ENCODE peak calls at places on chromosomes 13 and 19, in nine cellular contexts. H, T, Q, V, A, W, G, U and K are unnamed samples.

GRCh38 chr13:80171096-80171495 is 169.8 kb downstream of the SPRY2 start:
- DNase-seq in U (no peak), T (no peak), H (no peak), Q (no peak), G (no peak), V (no peak), W (no peak), A (no peak), K (no peak)

GRCh38 chr13:33276581-33276980 is 9.0 kb downstream of the STARD13 start:
- DNase-seq in T (no peak), H (no peak), Q (no peak), U (no peak), V (no peak), G (no peak), A (no peak), W (no peak), K (no peak)

GRCh38 chr19:2325261-2326046 is 2.9 kb downstream of the LSM7 start:
- DNase-seq in G (no peak), W (no peak), T (peak), U (no peak), V (no peak), A (no peak), H (no peak), Q (no peak), K (no peak)

GRCh38 chr19:34506026-34506370 is 24.4 kb downstream of the WTIP start:
- DNase-seq in T (no peak), Q (no peak), W (no peak), A (no peak), G (no peak), H (no peak), U (no peak), V (no peak), K (no peak)

GRCh38 chr13:27038323-27038722 is 133.3 kb downstream of the USP12 start:
- DNase-seq in Q (no peak), A (no peak), V (no peak), H (peak), T (no peak), G (no peak), U (no peak), W (no peak), K (no peak)

GRCh38 chr19:45879055-45879454 is 6.9 kb downstream of the IRF2BP1 start:
- DNase-seq in G (no peak), U (no peak), Q (no peak), A (no peak), T (peak), V (peak), H (no peak), W (no peak), K (no peak)

GRCh38 chr13:21670006-21670882 is 629 bp upstream of the FGF9 start:
- DNase-seq in Q (peak), H (peak), V (peak), U (peak), A (peak), T (peak), G (peak), W (no peak), K (peak)

GRCh38 chr19:33259532-33259931 is 33.9 kb upstream of the SLC7A10 start:
- DNase-seq in T (no peak), W (no peak), U (no peak), V (no peak), Q (no peak), A (no peak), H (no peak), G (no peak), K (no peak)

GRCh38 chr13:38667526-38668094 is 19.3 kb upstream of the FREM2 start:
- DNase-seq in U (no peak), W (no peak), G (no peak), Q (no peak), T (no peak), A (no peak), V (no peak), H (no peak), K (no peak)

GRCh38 chr13:52677823-52678222 is 25.2 kb downstream of the SUGT1 start:
- DNase-seq in U (no peak), Q (no peak), A (no peak), V (peak), G (no peak), H (no peak), T (no peak), W (no peak), K (no peak)

GRCh38 chr19:13281567-13282291 is 131.5 kb downstream of the IER2 start:
- DNase-seq in U (no peak), H (no peak), V (no peak), A (no peak), G (no peak), Q (no peak), T (no peak), W (no peak), K (no peak)

GRCh38 chr19:54561840-54562239 is 11.8 kb upstream of the LILRA2 start:
- DNase-seq in T (no peak), H (peak), W (peak), G (no peak), A (no peak), V (no peak), Q (no peak), U (peak), K (no peak)

GRCh38 chr19:677601-678380 is 1.6 kb downstream of the FSTL3 start:
- DNase-seq in W (no peak), T (peak), U (no peak), V (no peak), H (peak), Q (no peak), A (no peak), G (no peak), K (no peak)

GRCh38 chr13:42215578-42216421 is 56.2 kb upstream of the AKAP11 start:
- DNase-seq in A (no peak), T (no peak), H (peak), U (peak), G (no peak), V (peak), W (no peak), Q (peak), K (no peak)

GRCh38 chr13:73913043-73913740 is 221.0 kb downstream of the KLF12 start:
- DNase-seq in V (no peak), G (no peak), Q (no peak), A (no peak), W (no peak), T (no peak), H (no peak), U (no peak), K (no peak)

GRCh38 chr13:31885994-31886393 is 145.6 kb upstream of the FRY start:
- DNase-seq in U (no peak), G (no peak), T (no peak), V (peak), A (no peak), W (no peak), H (no peak), Q (no peak), K (no peak)

GRCh38 chr19:3538258-3538929 is 580 bp upstream of the TEKTIP1 start:
- DNase-seq in A (no peak), U (peak), T (no peak), V (no peak), H (no peak), W (no peak), Q (no peak), G (no peak), K (no peak)

GRCh38 chr19:15468675-15469512 is 4.5 kb upstream of the RASAL3 start:
- DNase-seq in U (no peak), W (no peak), G (no peak), V (peak), H (no peak), Q (no peak), T (no peak), A (peak), K (no peak)

GRCh38 chr13:50994651-50995050 is 85.1 kb downstream of the RNASEH2B start:
- DNase-seq in T (no peak), V (no peak), H (no peak), Q (no peak), U (no peak), G (no peak), W (peak), A (no peak), K (no peak)

GRCh38 chr19:45311640-45312039 is 11.0 kb downstream of the CKM start:
- DNase-seq in G (no peak), U (no peak), T (peak), Q (no peak), V (no peak), H (no peak), W (no peak), A (no peak), K (no peak)

GRCh38 chr13:33992891-33993336 is 175.0 kb downstream of the RFC3 start:
- DNase-seq in G (no peak), W (no peak), A (no peak), H (no peak), T (no peak), Q (no peak), U (no peak), V (no peak), K (no peak)

GRCh38 chr13:66864627-66865026 is 365.5 kb downstream of the PCDH9 start:
- DNase-seq in H (no peak), T (no peak), A (no peak), V (no peak), G (no peak), W (no peak), Q (no peak), U (no peak), K (no peak)

GRCh38 chr19:32526895-32527294 is 54.1 kb upstream of the PDCD5 start:
- DNase-seq in Q (no peak), A (no peak), U (no peak), H (no peak), T (no peak), W (peak), G (no peak), V (no peak), K (no peak)

GRCh38 chr13:30804474-30804873 is 69.1 kb downstream of the ALOX5AP start:
- DNase-seq in T (peak), Q (no peak), A (peak), W (no peak), V (peak), U (no peak), H (no peak), G (no peak), K (no peak)

GRCh38 chr19:44356383-44357111 is at the start of gene ZNF112:
- DNase-seq in W (peak), V (peak), U (peak), H (peak), A (peak), G (peak), Q (peak), T (peak), K (peak)

GRCh38 chr19:10858204-10858828 is 10.1 kb downstream of the C19orf38 start:
- DNase-seq in H (no peak), T (no peak), W (no peak), U (peak), A (no peak), V (peak), G (no peak), Q (no peak), K (no peak)

GRCh38 chr19:45069056-45069455 is 7.2 kb downstream of the ZNF296 start:
- DNase-seq in V (peak), Q (no peak), A (no peak), W (no peak), T (peak), G (no peak), U (peak), H (peak), K (no peak)

GRCh38 chr13:51785592-51786424 is 18.2 kb downstream of the DHRS12 start:
- DNase-seq in W (no peak), T (no peak), H (no peak), G (no peak), V (peak), A (peak), U (peak), Q (peak), K (peak)

GRCh38 chr13:29454931-29455481 is 140.5 kb downstream of the SLC7A1 start:
- DNase-seq in V (no peak), W (peak), U (peak), H (peak), Q (no peak), G (no peak), T (no peak), A (no peak), K (no peak)

GRCh38 chr13:87259479-87260083 is 411.6 kb upstream of the SLITRK5 start:
- DNase-seq in W (no peak), V (peak), G (no peak), H (peak), U (no peak), A (no peak), Q (no peak), T (no peak), K (no peak)

GRCh38 chr19:13149628-13150186 is 468 bp downstream of the STX10 start:
- DNase-seq in U (peak), G (peak), Q (no peak), V (peak), W (no peak), H (peak), A (peak), T (peak), K (peak)

GRCh38 chr19:53308339-53308811 is 25.2 kb upstream of the ZNF845 start:
- DNase-seq in G (no peak), H (no peak), W (no peak), U (peak), V (peak), A (no peak), T (peak), Q (no peak), K (peak)

GRCh38 chr19:36401475-36401874 is 17.0 kb downstream of the ZFP82 start:
- DNase-seq in H (no peak), V (no peak), U (no peak), A (no peak), Q (no peak), W (no peak), T (no peak), G (no peak), K (no peak)

GRCh38 chr19:45075215-45076028 is 856 bp downstream of the ZNF296 start:
- DNase-seq in A (peak), U (peak), W (no peak), H (peak), T (peak), V (no peak), G (peak), Q (peak), K (no peak)

GRCh38 chr19:907183-907853 is 5.7 kb downstream of the R3HDM4 start:
- DNase-seq in U (peak), T (peak), A (no peak), H (no peak), V (no peak), Q (no peak), W (no peak), G (no peak), K (no peak)

GRCh38 chr13:46620029-46620428 is 67.1 kb downstream of the LRCH1 start:
- DNase-seq in G (no peak), V (no peak), A (no peak), W (peak), Q (no peak), H (no peak), T (no peak), U (no peak), K (no peak)

GRCh38 chr13:46615888-46616531 is 63.0 kb downstream of the LRCH1 start:
- DNase-seq in Q (no peak), V (no peak), G (no peak), T (no peak), U (no peak), A (no peak), H (no peak), W (no peak), K (no peak)

GRCh38 chr13:46614582-46614981 is 61.6 kb downstream of the LRCH1 start:
- DNase-seq in G (no peak), H (peak), V (no peak), Q (no peak), A (no peak), U (no peak), W (no peak), T (no peak), K (no peak)

GRCh38 chr13:46617885-46618284 is 64.9 kb downstream of the LRCH1 start:
- DNase-seq in W (no peak), G (no peak), A (no peak), T (no peak), H (no peak), Q (no peak), U (no peak), V (no peak), K (no peak)

GRCh38 chr13:46617382-46617781 is 64.4 kb downstream of the LRCH1 start:
- DNase-seq in T (no peak), A (no peak), V (no peak), U (no peak), H (no peak), G (no peak), W (no peak), Q (no peak), K (no peak)
- H3K27ac ChIP-seq in T (peak), A (peak), V (no peak), U (no peak), H (peak), G (peak), W (peak), Q (peak), K (peak)

GRCh38 chr19:57800696-57801095 is 14.0 kb downstream of the ZNF552 start:
- DNase-seq in H (no peak), W (no peak), U (no peak), V (no peak), Q (no peak), T (no peak), G (no peak), A (no peak), K (no peak)
- TF ChIP-seq EP300 in H (no peak), W (no peak), U (no peak), V (no peak), Q (no peak), T (no peak), G (no peak), A (no peak), K (no peak)

GRCh38 chr19:42214810-42215209 is 2.7 kb downstream of the DEDD2 start:
- DNase-seq in U (no peak), G (no peak), H (no peak), V (no peak), Q (no peak), T (no peak), W (no peak), A (no peak), K (no peak)

GRCh38 chr19:42219812-42220750 is at the start of gene ZNF526:
- DNase-seq in H (peak), A (peak), V (peak), Q (peak), U (peak), G (peak), T (peak), W (peak), K (peak)

GRCh38 chr19:42220751-42221097 is 612 bp downstream of the ZNF526 start:
- DNase-seq in W (no peak), Q (no peak), U (no peak), H (no peak), V (no peak), G (no peak), A (no peak), T (no peak), K (no peak)

GRCh38 chr19:42216653-42217521 is 590 bp downstream of the DEDD2 start:
- DNase-seq in H (no peak), V (peak), G (peak), Q (no peak), U (peak), T (peak), A (peak), W (no peak), K (peak)

GRCh38 chr19:42217522-42218442 is at the start of gene DEDD2:
- DNase-seq in A (peak), U (peak), G (peak), W (peak), V (peak), T (peak), H (peak), Q (peak), K (peak)
- H3K27ac ChIP-seq in A (peak), U (peak), G (peak), W (peak), V (peak), T (peak), H (peak), Q (peak), K (peak)

GRCh38 chr19:39237200-39238184 is 7.3 kb downstream of the IFNL3 start:
- DNase-seq in Q (no peak), T (peak), W (no peak), G (peak), U (peak), A (no peak), V (no peak), H (peak), K (no peak)
- TF ChIP-seq EP300 in Q (no peak), T (no peak), W (no peak), G (no peak), U (no peak), A (no peak), V (no peak), H (no peak), K (no peak)

GRCh38 chr13:114142137-114142550 is 9.7 kb upstream of the RASA3 start:
- DNase-seq in Q (no peak), U (no peak), H (no peak), G (no peak), A (peak), V (peak), T (no peak), W (no peak), K (no peak)

GRCh38 chr13:114141261-114141996 is 9.0 kb upstream of the RASA3 start:
- DNase-seq in W (no peak), V (no peak), T (no peak), G (no peak), A (peak), U (no peak), Q (no peak), H (no peak), K (no peak)

GRCh38 chr13:114140909-114141255 is 8.5 kb upstream of the RASA3 start:
- DNase-seq in T (no peak), G (no peak), V (no peak), U (no peak), Q (no peak), H (no peak), A (peak), W (no peak), K (no peak)

GRCh38 chr13:114142640-114143490 is 10.4 kb upstream of the RASA3 start:
- DNase-seq in Q (no peak), V (peak), U (no peak), G (peak), H (no peak), W (no peak), T (no peak), A (peak), K (no peak)

GRCh38 chr13:114140131-114140908 is 7.9 kb upstream of the RASA3 start:
- DNase-seq in T (no peak), V (no peak), U (no peak), Q (no peak), H (no peak), W (no peak), G (peak), A (peak), K (no peak)
- H3K27ac ChIP-seq in T (peak), V (peak), U (no peak), Q (no peak), H (no peak), W (no peak), G (peak), A (no peak), K (no peak)

GRCh38 chr13:98787986-98788385 is 35.5 kb upstream of the SLC15A1 start:
- DNase-seq in V (no peak), U (no peak), H (no peak), W (no peak), Q (no peak), T (peak), G (no peak), A (no peak), K (no peak)
- TF ChIP-seq EP300 in V (no peak), U (no peak), H (no peak), W (no peak), Q (no peak), T (no peak), G (no peak), A (no peak), K (no peak)

GRCh38 chr13:110616103-110617101 is 1.1 kb downstream of the NAXD start:
- DNase-seq in A (no peak), H (peak), U (peak), Q (no peak), W (no peak), V (peak), G (peak), T (no peak), K (peak)

GRCh38 chr13:110620596-110620995 is 5.3 kb downstream of the NAXD start:
- DNase-seq in U (no peak), Q (no peak), V (no peak), A (no peak), H (no peak), W (no peak), T (no peak), G (no peak), K (no peak)

GRCh38 chr13:110618167-110618566 is 2.8 kb downstream of the NAXD start:
- DNase-seq in V (no peak), W (no peak), U (no peak), G (no peak), A (no peak), H (no peak), Q (no peak), T (no peak), K (no peak)

GRCh38 chr13:110617326-110618072 is 2.2 kb downstream of the NAXD start:
- DNase-seq in Q (peak), W (no peak), U (peak), V (no peak), A (peak), H (no peak), T (no peak), G (peak), K (peak)

DNA sequence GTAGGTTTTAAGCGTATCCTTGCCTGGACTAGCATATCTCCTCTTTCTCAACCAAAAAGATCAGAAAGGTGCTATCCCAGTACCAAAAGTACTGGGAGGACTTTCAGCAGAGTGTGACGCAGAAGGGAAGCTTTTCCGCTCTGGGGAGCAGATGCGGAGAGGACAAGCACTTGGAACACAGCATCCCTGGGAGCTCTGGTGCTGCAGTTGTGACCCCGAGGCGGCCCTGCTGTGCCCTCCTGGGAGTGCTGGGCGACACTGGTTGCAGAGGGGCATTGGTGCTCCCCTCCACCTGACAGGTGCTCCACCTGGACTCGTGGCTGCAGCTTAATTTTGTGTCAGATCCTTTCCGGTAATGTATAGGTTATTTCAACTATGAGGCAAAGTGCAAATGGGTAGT is 3.4 kb downstream of the NAXD start:
- DNase-seq in A (no peak), V (no peak), T (peak), H (no peak), G (no peak), Q (no peak), W (no peak), U (no peak), K (no peak)
- H3K27ac ChIP-seq in A (peak), V (no peak), T (no peak), H (no peak), G (peak), Q (no peak), W (peak), U (no peak), K (peak)